ENCODE peak calls at places on chromosomes 6 and 20, in six cellular contexts. B is NCI-H446; D is fibroblast of villous mesenchyme; H is stimulated activated CD8-positive, alpha-beta memory T cell treated with anti-CD3 and anti-CD28 coated beads, Interleukin-7, amount 100 ng/mL, for 1 hour; T is CD4-positive, alpha-beta memory T cell; J is GM03348. G is an unnamed sample.

GRCh38 chr6:105484238-105485161 is 81.6 kb upstream of the PREP start:
- DNase-seq in H (no peak), B (peak; percentile 17), J (peak; percentile 48), D (peak; percentile 74), T (peak; percentile 42), G (peak; percentile 10)

GRCh38 chr6:31752739-31753319 is 9.6 kb upstream of the SAPCD1 start:
- DNase-seq in H (no peak), J (peak; percentile 62), D (peak; percentile 45), B (no peak), T (no peak), G (no peak)

GRCh38 chr6:75282706-75283105 is 1.9 kb downstream of the TMEM30A start:
- DNase-seq in H (no peak), J (peak; percentile 8), B (no peak), T (no peak), D (no peak), G (no peak)

GRCh38 chr6:19731286-19731685 is 105.9 kb upstream of the ID4 start:
- DNase-seq in D (peak; percentile 79), B (no peak), J (peak; percentile 77), T (no peak), H (no peak), G (no peak)

GRCh38 chr20:62186887-62187866 is 4.3 kb downstream of the MTG2 start:
- DNase-seq in D (no peak), B (no peak), J (peak; percentile 52), H (no peak), T (no peak), G (no peak)

GRCh38 chr6:33427585-33428218 is 7.8 kb downstream of the SYNGAP1 start:
- DNase-seq in D (peak; percentile 22), J (peak; percentile 80), H (no peak), T (peak; percentile 61), B (no peak), G (no peak)

GRCh38 chr6:145865175-145865574 is 50.6 kb upstream of the FBXO30 start:
- DNase-seq in B (no peak), H (no peak), D (peak; percentile 27), J (no peak), T (no peak), G (no peak)

GRCh38 chr20:46621492-46621891 is 29.8 kb downstream of the SLC13A3 start:
- DNase-seq in J (no peak), T (no peak), H (no peak), D (peak; percentile 50), B (no peak), G (no peak)

GRCh38 chr20:16759161-16759523 is 11.0 kb downstream of the OTOR start:
- DNase-seq in D (no peak), B (no peak), T (no peak), J (no peak), H (no peak), G (no peak)

GRCh38 chr20:36314734-36315544 is 8.8 kb downstream of the DLGAP4 start:
- DNase-seq in J (no peak), D (no peak), T (no peak), H (no peak), B (no peak), G (no peak)

GRCh38 chr6:1503811-1504210 is 105.9 kb upstream of the FOXC1 start:
- DNase-seq in D (no peak), J (no peak), H (no peak), T (no peak), B (no peak), G (no peak)

GRCh38 chr6:82786251-82786650 is 279.4 kb downstream of the UBE3D start:
- DNase-seq in D (no peak), H (no peak), T (no peak), B (no peak), J (no peak), G (no peak)

GRCh38 chr6:112831022-112831421 is 483.9 kb downstream of the RFPL4B start:
- DNase-seq in T (no peak), H (no peak), J (no peak), B (no peak), D (no peak), G (no peak)

GRCh38 chr6:3287976-3288707 is 29.4 kb downstream of the PSMG4 start:
- DNase-seq in T (no peak), H (no peak), D (no peak), J (no peak), B (no peak), G (no peak)

GRCh38 chr20:5557123-5557522 is 193.1 kb upstream of the SHLD1 start:
- DNase-seq in D (peak; percentile 60), J (peak; percentile 54), H (no peak), B (peak; percentile 7), T (peak; percentile 24), G (no peak)

GRCh38 chr6:168413018-168413720 is 27.8 kb upstream of the SMOC2 start:
- DNase-seq in D (no peak), H (no peak), T (no peak), B (no peak), J (no peak), G (no peak)

GRCh38 chr6:70599187-70599586 is 32.5 kb downstream of the SDHAF4 start:
- DNase-seq in B (no peak), H (no peak), D (no peak), T (peak; percentile 0), J (no peak), G (no peak)

GRCh38 chr20:25233016-25233772 is 14.7 kb upstream of the PYGB start:
- DNase-seq in J (peak; percentile 48), B (no peak), T (no peak), H (no peak), D (peak; percentile 42), G (no peak)

GRCh38 chr6:134706806-134707205 is 243.1 kb downstream of the ALDH8A1 start:
- DNase-seq in J (no peak), B (no peak), D (peak; percentile 82), H (no peak), T (no peak), G (no peak)

GRCh38 chr6:118277631-118278030 is 270.5 kb upstream of the PLN start:
- DNase-seq in H (no peak), B (no peak), J (no peak), D (no peak), T (no peak), G (no peak)

GRCh38 chr20:49400904-49401303 is 81.6 kb downstream of the KCNB1 start:
- DNase-seq in B (no peak), D (no peak), J (no peak), H (no peak), T (no peak), G (no peak)

GRCh38 chr6:108730556-108731228 is 117.5 kb upstream of the ARMC2 start:
- DNase-seq in H (no peak), J (no peak), B (no peak), T (no peak), D (no peak), G (no peak)

GRCh38 chr6:109446072-109446471 is 5.5 kb downstream of the SMPD2 start:
- DNase-seq in B (no peak), J (no peak), H (no peak), T (no peak), D (no peak), G (no peak)

GRCh38 chr20:37781626-37782025 is 87.8 kb downstream of the CTNNBL1 start:
- DNase-seq in D (no peak), H (no peak), B (no peak), J (no peak), T (no peak), G (no peak)

GRCh38 chr6:148440877-148441453 is 98.3 kb downstream of the SASH1 start:
- DNase-seq in J (peak; percentile 87), D (peak; percentile 92), H (no peak), B (peak; percentile 2), T (no peak), G (peak; percentile 4)

GRCh38 chr6:90284236-90284744 is 12.4 kb downstream of the BACH2 start:
- DNase-seq in D (peak; percentile 81), J (peak; percentile 86), B (no peak), T (peak; percentile 40), H (peak; percentile 27), G (no peak)

GRCh38 chr6:43277083-43277642 is 20.9 kb upstream of the SLC22A7 start:
- DNase-seq in T (no peak), B (no peak), H (no peak), J (no peak), D (no peak), G (no peak)

GRCh38 chr6:90315354-90315960 is 18.8 kb upstream of the BACH2 start:
- DNase-seq in D (no peak), B (no peak), T (no peak), J (no peak), H (no peak), G (no peak)

GRCh38 chr6:161198176-161198575 is 75.7 kb downstream of the AGPAT4 start:
- DNase-seq in T (no peak), D (peak; percentile 50), B (no peak), J (peak; percentile 38), H (no peak), G (no peak)

GRCh38 chr20:20368414-20369352 is 779 bp downstream of the INSM1 start:
- DNase-seq in H (no peak), D (no peak), J (no peak), T (no peak), B (no peak), G (no peak)

GRCh38 chr6:18242062-18242851 is 22.1 kb downstream of the DEK start:
- DNase-seq in D (peak; percentile 88), J (peak; percentile 54), T (no peak), B (no peak), H (no peak), G (no peak)